ENCODE peak calls at places on chromosomes 2 and 18, in seven cellular contexts. C is stimulated activated CD8-positive, alpha-beta memory T cell treated with anti-CD3 and anti-CD28 coated beads, Interleukin-15, amount 100 ng/mL, for 4 hours; U is OCI-LY7; T is H54; P is NCI-H2081 treated with DMSO at 0.1 percent for 48 hours; H is colonic mucosa; B is stromal cell of bone marrow. Z is an unnamed sample.

GRCh38 chr2:37631698-37632097 is 39.7 kb downstream of the CDC42EP3 start:
- DNase-seq in C (no peak), U (no peak), T (no peak), P (peak), H (no peak), B (no peak), Z (no peak)

GRCh38 chr2:75098856-75099255 is 100.5 kb downstream of the TACR1 start:
- DNase-seq in C (no peak), U (peak), T (peak), P (no peak), H (no peak), B (no peak), Z (peak)

GRCh38 chr2:101113441-101114267 is 37.5 kb downstream of the TBC1D8 start:
- DNase-seq in C (no peak), U (no peak), T (peak), P (peak), H (peak), B (peak), Z (peak)

GRCh38 chr2:58594762-58595161 is 353.6 kb upstream of the FANCL start:
- DNase-seq in C (no peak), U (no peak), T (no peak), P (no peak), H (no peak), B (no peak), Z (no peak)

GRCh38 chr18:2994603-2995432 is 18.1 kb downstream of the LPIN2 start:
- DNase-seq in C (peak), U (peak), T (no peak), P (no peak), H (no peak), B (no peak), Z (peak)

GRCh38 chr2:67268806-67269205 is 128.3 kb upstream of the ETAA1 start:
- DNase-seq in C (no peak), U (no peak), T (peak), P (no peak), H (no peak), B (peak), Z (no peak)

GRCh38 chr2:189858301-189858700 is 74.1 kb downstream of the PMS1 start:
- DNase-seq in C (no peak), U (no peak), T (no peak), P (no peak), H (no peak), B (no peak), Z (no peak)

GRCh38 chr2:106085441-106085911 is 108.6 kb downstream of the UXS1 start:
- DNase-seq in C (peak), U (peak), T (no peak), P (no peak), H (peak), B (peak), Z (no peak)

GRCh38 chr2:100903534-100904258 is 83.8 kb downstream of the NPAS2 start:
- DNase-seq in C (no peak), U (no peak), T (no peak), P (no peak), H (no peak), B (no peak), Z (no peak)

GRCh38 chr2:204407209-204408070 is 137.8 kb upstream of the PARD3B start:
- DNase-seq in C (no peak), U (no peak), T (no peak), P (no peak), H (no peak), B (no peak), Z (no peak)

GRCh38 chr18:58186258-58186948 is 142.4 kb downstream of the NEDD4L start:
- DNase-seq in C (no peak), U (no peak), T (peak), P (no peak), H (peak), B (peak), Z (no peak)

GRCh38 chr2:139031722-139032121 is 251.5 kb upstream of the NXPH2 start:
- DNase-seq in C (no peak), U (peak), T (no peak), P (no peak), H (no peak), B (no peak), Z (peak)

GRCh38 chr2:174124171-174124570 is 124.2 kb downstream of the OLA1 start:
- DNase-seq in C (no peak), U (no peak), T (no peak), P (peak), H (no peak), B (no peak), Z (peak)

GRCh38 chr2:235492850-235493344 is 946 bp upstream of the AGAP1 start:
- DNase-seq in C (no peak), U (no peak), T (no peak), P (no peak), H (no peak), B (no peak), Z (peak)

GRCh38 chr18:13541621-13542519 is 184.5 kb downstream of the FAM210A start:
- DNase-seq in C (no peak), U (no peak), T (no peak), P (no peak), H (peak), B (no peak), Z (no peak)

GRCh38 chr2:72139871-72140620 is 7.6 kb downstream of the CYP26B1 start:
- DNase-seq in C (no peak), U (no peak), T (no peak), P (no peak), H (peak), B (no peak), Z (peak)

GRCh38 chr18:77052656-77053309 is 79.8 kb downstream of the MBP start:
- DNase-seq in C (no peak), U (peak), T (no peak), P (no peak), H (no peak), B (no peak), Z (no peak)

GRCh38 chr18:24006731-24007308 is 7.7 kb upstream of the TTC39C start:
- DNase-seq in C (no peak), U (no peak), T (no peak), P (no peak), H (no peak), B (no peak), Z (no peak)

GRCh38 chr2:236968101-236968886 is 117.4 kb upstream of the COPS8 start:
- DNase-seq in C (no peak), U (no peak), T (no peak), P (no peak), H (peak), B (no peak), Z (no peak)

GRCh38 chr2:12202301-12202700 is 455.9 kb downstream of the LPIN1 start:
- DNase-seq in C (no peak), U (no peak), T (no peak), P (no peak), H (no peak), B (no peak), Z (no peak)

GRCh38 chr2:178225011-178225817 is 30.9 kb downstream of the OSBPL6 start:
- DNase-seq in C (no peak), U (no peak), T (no peak), P (no peak), H (no peak), B (peak), Z (no peak)

GRCh38 chr18:21309248-21309647 is 67.2 kb downstream of the GREB1L start:
- DNase-seq in C (no peak), U (no peak), T (no peak), P (no peak), H (no peak), B (no peak), Z (no peak)

GRCh38 chr18:70620837-70621612 is 332.2 kb downstream of the SOCS6 start:
- DNase-seq in C (no peak), U (no peak), T (no peak), P (no peak), H (no peak), B (no peak), Z (no peak)